ENCODE peak calls at places on chromosome 1, in eight cellular contexts. U is fibroblast of pulmonary artery, R is right lobe of liver, J is fibroblast of lung, A is pancreas, M is ovary, C is mammary epithelial cell, H is heart left ventricle. S is an unnamed sample.

GRCh38 chr1:31569773-31570172 is 6.5 kb upstream of the TINAGL1 start:
- DNase-seq in U (no peak), R (no peak), J (no peak), A (no peak), M (no peak), C (no peak), H (no peak), S (no peak)

GRCh38 chr1:3101127-3101939 is 32.3 kb downstream of the PRDM16 start:
- DNase-seq in U (no peak), R (no peak), J (no peak), A (no peak), M (no peak), C (no peak), H (no peak), S (no peak)

GRCh38 chr1:234539666-234540403 is 60.9 kb upstream of the TARBP1 start:
- DNase-seq in U (no peak), R (no peak), J (no peak), A (no peak), M (no peak), C (no peak), H (no peak), S (no peak)

GRCh38 chr1:110672001-110672752 is 2.6 kb downstream of the KCNA3 start:
- DNase-seq in U (no peak), R (no peak), J (peak; percentile 57), A (no peak), M (no peak), C (no peak), H (no peak), S (no peak)

GRCh38 chr1:26358411-26359384 is 4.8 kb upstream of the CRYBG2 start:
- DNase-seq in U (no peak), R (peak; percentile 62), J (no peak), A (no peak), M (no peak), C (peak; percentile 93), H (no peak), S (no peak)

GRCh38 chr1:209585672-209586071 is 2.2 kb downstream of the CAMK1G start:
- DNase-seq in U (peak; percentile 47), R (peak; percentile 46), J (peak; percentile 46), A (peak; percentile 25), M (peak; percentile 75), C (no peak), H (peak; percentile 83), S (no peak)

GRCh38 chr1:19260211-19261138 is 8.9 kb downstream of the MRTO4 start:
- DNase-seq in U (peak; percentile 32), R (no peak), J (peak; percentile 69), A (no peak), M (no peak), C (no peak), H (no peak), S (no peak)

GRCh38 chr1:25173809-25174320 is 58.4 kb downstream of the SYF2 start:
- DNase-seq in U (no peak), R (no peak), J (no peak), A (no peak), M (no peak), C (no peak), H (no peak), S (no peak)

GRCh38 chr1:98903261-98903660 is 101.4 kb downstream of the PLPPR5 start:
- DNase-seq in U (peak; percentile 92), R (no peak), J (peak; percentile 89), A (no peak), M (no peak), C (peak; percentile 76), H (no peak), S (peak; percentile 83)

GRCh38 chr1:27574871-27575831 is 28.8 kb downstream of the AHDC1 start:
- DNase-seq in U (peak; percentile 82), R (peak; percentile 74), J (peak; percentile 84), A (peak; percentile 88), M (peak; percentile 90), C (peak; percentile 68), H (peak; percentile 92), S (no peak)
- TF ChIP-seq CTCF in U (no peak), R (no peak), J (no peak), A (no peak), M (no peak), C (no peak), H (no peak), S (peak; percentile 40)

GRCh38 chr1:76425104-76425842 is 350.7 kb downstream of the ST6GALNAC3 start:
- DNase-seq in U (peak; percentile 17), R (no peak), J (peak; percentile 26), A (no peak), M (no peak), C (no peak), H (no peak), S (no peak)
- H3K4me3 ChIP-seq in U (peak overlapping the region; percentile 39), R (no peak overlapping the region), J (no peak overlapping the region), A (no peak overlapping the region), M (no peak overlapping the region), C (no peak overlapping the region), H (no peak overlapping the region), S (no peak overlapping the region)

DNA sequence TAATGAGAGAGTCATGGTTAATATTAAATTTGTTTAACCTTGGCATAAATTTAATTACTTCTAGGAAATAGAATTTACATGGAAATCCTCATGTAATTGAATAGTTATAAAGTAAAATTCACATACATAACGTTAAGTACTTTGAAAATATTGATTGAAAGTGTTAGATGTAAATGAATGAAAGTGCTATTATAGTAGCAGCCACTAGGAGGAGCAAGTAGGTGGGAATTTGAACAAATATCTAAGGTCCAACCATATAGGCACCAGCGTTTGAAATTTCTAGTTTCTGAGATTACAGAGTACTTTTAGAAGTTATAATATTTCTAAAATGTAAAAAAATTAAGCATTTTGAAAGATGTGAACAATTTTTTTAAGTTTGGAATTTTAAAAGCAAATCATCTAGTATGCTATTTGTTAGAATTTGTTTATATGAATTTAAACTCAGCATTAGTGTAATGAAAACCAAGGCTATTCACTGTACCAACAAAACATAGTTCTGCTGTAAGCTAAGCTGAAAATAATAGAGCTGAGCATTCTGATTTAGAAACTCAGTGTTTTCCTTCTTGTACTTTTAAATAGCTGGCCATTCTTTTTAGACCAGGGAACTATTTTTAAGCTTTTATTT is 3.3 kb downstream of the B3GALT2 start:
- DNase-seq in U (peak; percentile 78), R (no peak), J (peak; percentile 76), A (no peak), M (no peak), C (peak; percentile 29), H (no peak), S (no peak)
- TF ChIP-seq CTCF in U (peak; percentile 85), R (peak; percentile 78), J (peak; percentile 79), A (peak; percentile 58), M (peak; percentile 48), C (peak; percentile 77), H (peak; percentile 76), S (peak; percentile 78)

DNA sequence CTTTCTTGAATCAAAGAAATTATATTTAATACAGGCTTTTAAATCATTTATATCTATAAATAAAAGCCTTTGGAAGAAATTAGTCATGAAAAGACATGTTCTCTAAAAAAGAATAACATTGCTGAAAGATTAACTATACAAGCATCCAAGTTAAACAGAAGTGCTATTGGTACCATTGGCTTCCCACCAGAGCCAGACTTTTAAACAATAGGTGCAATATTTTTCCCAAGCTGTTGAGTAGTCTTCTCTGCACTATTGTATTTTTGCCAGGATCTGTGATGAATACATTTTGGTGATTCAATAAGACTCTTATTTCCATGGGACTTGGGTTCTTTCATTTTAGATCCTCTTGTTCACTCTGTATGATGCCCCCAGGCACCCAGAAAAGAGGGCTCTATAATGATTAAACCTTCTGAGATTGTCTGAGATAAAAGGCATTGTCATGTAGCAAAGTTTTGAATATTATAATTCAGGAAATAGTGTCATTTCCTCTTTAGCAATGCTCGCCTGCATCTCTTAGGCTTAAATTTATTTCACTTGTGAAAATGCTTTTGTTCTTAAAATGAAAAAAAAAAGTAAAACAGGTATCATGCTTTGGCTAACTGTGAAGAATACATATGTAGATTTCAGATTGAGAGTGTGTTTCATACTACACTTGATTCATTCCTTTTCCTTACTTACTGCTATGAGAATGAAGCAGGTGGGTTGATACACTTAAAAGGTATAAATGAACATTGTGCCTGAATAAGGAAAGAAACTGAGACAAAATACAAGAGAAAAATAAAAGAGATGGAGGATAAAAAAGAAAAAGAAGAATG is 274.9 kb downstream of the HMCN1 start:
- DNase-seq in U (peak; percentile 88), R (no peak), J (peak; percentile 5), A (no peak), M (no peak), C (peak; percentile 20), H (no peak), S (no peak)
- H3K4me3 ChIP-seq in U (peak overlapping the region; percentile 26), R (no peak overlapping the region), J (no peak overlapping the region), A (no peak overlapping the region), M (no peak overlapping the region), C (no peak overlapping the region), H (no peak overlapping the region), S (no peak overlapping the region)

DNA sequence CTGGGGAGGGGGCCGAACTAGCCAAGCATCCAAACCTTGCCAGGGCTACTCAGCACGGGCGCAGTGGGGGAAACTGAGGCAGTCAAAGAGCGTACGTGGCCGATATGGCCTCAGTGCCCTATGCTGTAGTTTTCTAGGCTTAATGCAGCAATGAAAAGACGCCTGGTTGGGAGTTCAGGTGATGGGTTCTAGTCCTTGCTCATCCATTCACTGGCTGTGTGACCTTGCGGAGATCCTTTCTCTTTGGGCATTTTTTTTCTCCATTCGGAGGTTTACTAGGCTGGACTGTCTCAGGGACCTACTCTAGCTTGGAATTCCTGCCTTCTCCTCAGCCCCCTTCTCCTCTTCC is 852 bp downstream of the MTX1 start:
- DNase-seq in U (no peak), R (no peak), J (no peak), A (no peak), M (no peak), C (no peak), H (no peak), S (no peak)
- TF ChIP-seq CTCF in U (no peak), R (no peak), J (no peak), A (no peak), M (no peak), C (no peak), H (no peak), S (no peak)

DNA sequence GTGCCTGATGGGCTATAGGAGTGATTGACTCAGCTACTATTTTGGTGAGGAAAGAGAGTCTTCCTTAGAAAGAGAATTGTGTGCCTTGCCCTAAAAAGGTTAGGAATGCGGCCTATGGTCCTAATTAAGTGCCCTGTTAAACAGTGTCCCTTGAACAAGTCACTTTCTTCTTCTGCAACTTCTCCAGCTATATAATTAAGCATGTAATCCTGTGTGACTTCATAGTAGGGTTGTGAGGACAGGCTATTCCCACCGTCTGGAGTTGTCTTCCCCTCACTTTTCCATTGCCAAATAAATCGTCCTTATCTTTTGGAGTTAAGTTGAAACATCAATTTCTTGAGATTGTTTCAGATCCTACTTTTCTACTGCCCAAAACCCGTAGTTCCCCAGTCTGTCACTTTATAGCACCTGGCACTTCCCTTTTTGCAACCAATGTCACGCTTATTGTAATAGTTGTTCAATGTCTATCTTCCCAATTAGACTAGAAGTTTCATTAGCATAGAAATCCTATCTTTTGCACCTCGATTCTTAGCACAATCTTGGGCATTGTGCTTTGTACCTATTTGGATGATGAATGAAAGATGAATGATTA is 27.6 kb upstream of the SLC16A1 start:
- DNase-seq in U (no peak), R (no peak), J (no peak), A (no peak), M (no peak), C (no peak), H (no peak), S (no peak)
- H3K4me3 ChIP-seq in U (no peak overlapping the region), R (no peak overlapping the region), J (no peak overlapping the region), A (no peak overlapping the region), M (no peak overlapping the region), C (no peak overlapping the region), H (no peak overlapping the region), S (no peak overlapping the region)

GRCh38 chr1:16073490-16074104 is at the start of gene FAM131C:
- DNase-seq in U (no peak), R (no peak), J (no peak), A (no peak), M (no peak), C (no peak), H (no peak), S (no peak)
- TF ChIP-seq CTCF in U (no peak), R (peak; percentile 53), J (no peak), A (no peak), M (no peak), C (peak; percentile 31), H (peak; percentile 31), S (no peak)